ENCODE peak calls at places on chromosomes 3 and 15, in six cellular contexts. One of them, this sample, is unnamed.

GRCh38 chr3:52831500-52832301 is 1.2 kb upstream of the ITIH4 start:
- DNase-seq in nephron progenitor cell: no peak
- DNase-seq in stimulated activated naive CD8-positive, alpha-beta T cell treated with anti-CD3 and anti-CD28 coated beads, Interleukin-15, Interleukin-2, amounts not matched to agents 100 U/mL and 50 U/mL, for 24 hours: no peak
- DNase-seq in aorta: peak
- DNase-seq in left ventricle myocardium superior: peak
- DNase-seq in astrocyte: peak
- DNase-seq in this sample: no peak

GRCh38 chr3:140568842-140569520 is 108.9 kb upstream of the TRIM42 start:
- DNase-seq in nephron progenitor cell: no peak
- DNase-seq in stimulated activated naive CD8-positive, alpha-beta T cell treated with anti-CD3 and anti-CD28 coated beads, Interleukin-15, Interleukin-2, amounts not matched to agents 100 U/mL and 50 U/mL, for 24 hours: no peak
- DNase-seq in aorta: no peak
- DNase-seq in left ventricle myocardium superior: peak
- DNase-seq in astrocyte: no peak
- DNase-seq in this sample: no peak

GRCh38 chr3:129966876-129967275 is 7.6 kb upstream of the TRH start:
- DNase-seq in nephron progenitor cell: no peak
- DNase-seq in stimulated activated naive CD8-positive, alpha-beta T cell treated with anti-CD3 and anti-CD28 coated beads, Interleukin-15, Interleukin-2, amounts not matched to agents 100 U/mL and 50 U/mL, for 24 hours: no peak
- DNase-seq in aorta: no peak
- DNase-seq in left ventricle myocardium superior: no peak
- DNase-seq in astrocyte: no peak
- DNase-seq in this sample: no peak

GRCh38 chr15:101198820-101199219 is 53.0 kb downstream of the CHSY1 start:
- DNase-seq in nephron progenitor cell: no peak
- DNase-seq in stimulated activated naive CD8-positive, alpha-beta T cell treated with anti-CD3 and anti-CD28 coated beads, Interleukin-15, Interleukin-2, amounts not matched to agents 100 U/mL and 50 U/mL, for 24 hours: no peak
- DNase-seq in aorta: no peak
- DNase-seq in left ventricle myocardium superior: no peak
- DNase-seq in astrocyte: peak
- DNase-seq in this sample: no peak

GRCh38 chr3:141152801-141153678 is 78.6 kb upstream of the PXYLP1 start:
- DNase-seq in nephron progenitor cell: no peak
- DNase-seq in stimulated activated naive CD8-positive, alpha-beta T cell treated with anti-CD3 and anti-CD28 coated beads, Interleukin-15, Interleukin-2, amounts not matched to agents 100 U/mL and 50 U/mL, for 24 hours: no peak
- DNase-seq in aorta: no peak
- DNase-seq in left ventricle myocardium superior: peak
- DNase-seq in astrocyte: no peak
- DNase-seq in this sample: no peak

GRCh38 chr3:43366466-43366865 is 80.1 kb downstream of the SNRK start:
- DNase-seq in nephron progenitor cell: no peak
- DNase-seq in stimulated activated naive CD8-positive, alpha-beta T cell treated with anti-CD3 and anti-CD28 coated beads, Interleukin-15, Interleukin-2, amounts not matched to agents 100 U/mL and 50 U/mL, for 24 hours: no peak
- DNase-seq in aorta: no peak
- DNase-seq in left ventricle myocardium superior: peak
- DNase-seq in astrocyte: no peak
- DNase-seq in this sample: no peak

GRCh38 chr3:129341331-129342141 is 62.9 kb downstream of the HMCES start:
- DNase-seq in nephron progenitor cell: no peak
- DNase-seq in stimulated activated naive CD8-positive, alpha-beta T cell treated with anti-CD3 and anti-CD28 coated beads, Interleukin-15, Interleukin-2, amounts not matched to agents 100 U/mL and 50 U/mL, for 24 hours: no peak
- DNase-seq in aorta: no peak
- DNase-seq in left ventricle myocardium superior: no peak
- DNase-seq in astrocyte: no peak
- DNase-seq in this sample: no peak

GRCh38 chr15:67593561-67593960 is 51.1 kb downstream of the MAP2K5 start:
- DNase-seq in nephron progenitor cell: no peak
- DNase-seq in stimulated activated naive CD8-positive, alpha-beta T cell treated with anti-CD3 and anti-CD28 coated beads, Interleukin-15, Interleukin-2, amounts not matched to agents 100 U/mL and 50 U/mL, for 24 hours: no peak
- DNase-seq in aorta: no peak
- DNase-seq in left ventricle myocardium superior: no peak
- DNase-seq in astrocyte: no peak
- DNase-seq in this sample: no peak

GRCh38 chr3:38620236-38620635 is 29.3 kb downstream of the SCN5A start:
- DNase-seq in nephron progenitor cell: no peak
- DNase-seq in stimulated activated naive CD8-positive, alpha-beta T cell treated with anti-CD3 and anti-CD28 coated beads, Interleukin-15, Interleukin-2, amounts not matched to agents 100 U/mL and 50 U/mL, for 24 hours: no peak
- DNase-seq in aorta: no peak
- DNase-seq in left ventricle myocardium superior: no peak
- DNase-seq in astrocyte: no peak
- DNase-seq in this sample: no peak

GRCh38 chr3:149128856-149129255 is 582 bp upstream of the HPS3 start:
- DNase-seq in nephron progenitor cell: no peak
- DNase-seq in stimulated activated naive CD8-positive, alpha-beta T cell treated with anti-CD3 and anti-CD28 coated beads, Interleukin-15, Interleukin-2, amounts not matched to agents 100 U/mL and 50 U/mL, for 24 hours: no peak
- DNase-seq in aorta: no peak
- DNase-seq in left ventricle myocardium superior: no peak
- DNase-seq in astrocyte: peak
- DNase-seq in this sample: no peak

GRCh38 chr3:139528924-139529323 is 10.6 kb downstream of the RBP1 start:
- DNase-seq in nephron progenitor cell: no peak
- DNase-seq in stimulated activated naive CD8-positive, alpha-beta T cell treated with anti-CD3 and anti-CD28 coated beads, Interleukin-15, Interleukin-2, amounts not matched to agents 100 U/mL and 50 U/mL, for 24 hours: no peak
- DNase-seq in aorta: no peak
- DNase-seq in left ventricle myocardium superior: no peak
- DNase-seq in astrocyte: no peak
- DNase-seq in this sample: no peak

GRCh38 chr3:124881976-124882697 is 5.0 kb downstream of the ITGB5 start:
- DNase-seq in nephron progenitor cell: no peak
- DNase-seq in stimulated activated naive CD8-positive, alpha-beta T cell treated with anti-CD3 and anti-CD28 coated beads, Interleukin-15, Interleukin-2, amounts not matched to agents 100 U/mL and 50 U/mL, for 24 hours: no peak
- DNase-seq in aorta: no peak
- DNase-seq in left ventricle myocardium superior: no peak
- DNase-seq in astrocyte: peak
- DNase-seq in this sample: no peak

GRCh38 chr3:162274070-162274469 is 777.5 kb downstream of the OTOL1 start:
- DNase-seq in nephron progenitor cell: no peak
- DNase-seq in stimulated activated naive CD8-positive, alpha-beta T cell treated with anti-CD3 and anti-CD28 coated beads, Interleukin-15, Interleukin-2, amounts not matched to agents 100 U/mL and 50 U/mL, for 24 hours: no peak
- DNase-seq in aorta: no peak
- DNase-seq in left ventricle myocardium superior: no peak
- DNase-seq in astrocyte: peak
- DNase-seq in this sample: no peak

GRCh38 chr3:71658131-71658530 is 67.1 kb downstream of the EIF4E3 start:
- DNase-seq in nephron progenitor cell: no peak
- DNase-seq in stimulated activated naive CD8-positive, alpha-beta T cell treated with anti-CD3 and anti-CD28 coated beads, Interleukin-15, Interleukin-2, amounts not matched to agents 100 U/mL and 50 U/mL, for 24 hours: peak
- DNase-seq in aorta: peak
- DNase-seq in left ventricle myocardium superior: peak
- DNase-seq in astrocyte: peak
- DNase-seq in this sample: peak

GRCh38 chr3:115092220-115092791 is 54.8 kb downstream of the ZBTB20 start:
- DNase-seq in nephron progenitor cell: peak
- DNase-seq in stimulated activated naive CD8-positive, alpha-beta T cell treated with anti-CD3 and anti-CD28 coated beads, Interleukin-15, Interleukin-2, amounts not matched to agents 100 U/mL and 50 U/mL, for 24 hours: peak
- DNase-seq in aorta: peak
- DNase-seq in left ventricle myocardium superior: peak
- DNase-seq in astrocyte: peak
- DNase-seq in this sample: peak

GRCh38 chr15:34132881-34133280 is 31.0 kb downstream of the PGBD4 start:
- DNase-seq in nephron progenitor cell: no peak
- DNase-seq in stimulated activated naive CD8-positive, alpha-beta T cell treated with anti-CD3 and anti-CD28 coated beads, Interleukin-15, Interleukin-2, amounts not matched to agents 100 U/mL and 50 U/mL, for 24 hours: no peak
- DNase-seq in aorta: no peak
- DNase-seq in left ventricle myocardium superior: no peak
- DNase-seq in astrocyte: peak
- DNase-seq in this sample: no peak

GRCh38 chr3:117893638-117894037 is 1141.0 kb downstream of the IGSF11 start:
- DNase-seq in nephron progenitor cell: no peak
- DNase-seq in stimulated activated naive CD8-positive, alpha-beta T cell treated with anti-CD3 and anti-CD28 coated beads, Interleukin-15, Interleukin-2, amounts not matched to agents 100 U/mL and 50 U/mL, for 24 hours: no peak
- DNase-seq in aorta: no peak
- DNase-seq in left ventricle myocardium superior: no peak
- DNase-seq in astrocyte: peak
- DNase-seq in this sample: no peak

GRCh38 chr3:181455276-181455675 is 256.4 kb upstream of the SOX2 start:
- DNase-seq in nephron progenitor cell: no peak
- DNase-seq in stimulated activated naive CD8-positive, alpha-beta T cell treated with anti-CD3 and anti-CD28 coated beads, Interleukin-15, Interleukin-2, amounts not matched to agents 100 U/mL and 50 U/mL, for 24 hours: no peak
- DNase-seq in aorta: no peak
- DNase-seq in left ventricle myocardium superior: no peak
- DNase-seq in astrocyte: no peak
- DNase-seq in this sample: no peak

GRCh38 chr3:125611908-125612307 is 16.6 kb upstream of the OSBPL11 start:
- DNase-seq in nephron progenitor cell: no peak
- DNase-seq in stimulated activated naive CD8-positive, alpha-beta T cell treated with anti-CD3 and anti-CD28 coated beads, Interleukin-15, Interleukin-2, amounts not matched to agents 100 U/mL and 50 U/mL, for 24 hours: no peak
- DNase-seq in aorta: no peak
- DNase-seq in left ventricle myocardium superior: no peak
- DNase-seq in astrocyte: no peak
- DNase-seq in this sample: no peak

GRCh38 chr3:102415553-102415952 is 19.3 kb upstream of the ZPLD1 start:
- DNase-seq in nephron progenitor cell: no peak
- DNase-seq in stimulated activated naive CD8-positive, alpha-beta T cell treated with anti-CD3 and anti-CD28 coated beads, Interleukin-15, Interleukin-2, amounts not matched to agents 100 U/mL and 50 U/mL, for 24 hours: no peak
- DNase-seq in aorta: no peak
- DNase-seq in left ventricle myocardium superior: no peak
- DNase-seq in astrocyte: no peak
- DNase-seq in this sample: no peak

GRCh38 chr3:32109256-32109655 is 2.8 kb downstream of the GPD1L start:
- DNase-seq in nephron progenitor cell: no peak
- DNase-seq in stimulated activated naive CD8-positive, alpha-beta T cell treated with anti-CD3 and anti-CD28 coated beads, Interleukin-15, Interleukin-2, amounts not matched to agents 100 U/mL and 50 U/mL, for 24 hours: no peak
- DNase-seq in aorta: peak
- DNase-seq in left ventricle myocardium superior: peak
- DNase-seq in astrocyte: peak
- DNase-seq in this sample: peak

GRCh38 chr3:124951511-124952390 is 17.2 kb upstream of the MUC13 start:
- DNase-seq in nephron progenitor cell: no peak
- DNase-seq in stimulated activated naive CD8-positive, alpha-beta T cell treated with anti-CD3 and anti-CD28 coated beads, Interleukin-15, Interleukin-2, amounts not matched to agents 100 U/mL and 50 U/mL, for 24 hours: no peak
- DNase-seq in aorta: no peak
- DNase-seq in left ventricle myocardium superior: no peak
- DNase-seq in astrocyte: peak
- DNase-seq in this sample: no peak

GRCh38 chr3:147744967-147745366 is 335.8 kb downstream of the ZIC1 start:
- DNase-seq in nephron progenitor cell: no peak
- DNase-seq in stimulated activated naive CD8-positive, alpha-beta T cell treated with anti-CD3 and anti-CD28 coated beads, Interleukin-15, Interleukin-2, amounts not matched to agents 100 U/mL and 50 U/mL, for 24 hours: no peak
- DNase-seq in aorta: no peak
- DNase-seq in left ventricle myocardium superior: no peak
- DNase-seq in astrocyte: no peak
- DNase-seq in this sample: no peak

GRCh38 chr3:170469151-170470062 is 50.7 kb downstream of the CLDN11 start:
- DNase-seq in nephron progenitor cell: peak
- DNase-seq in stimulated activated naive CD8-positive, alpha-beta T cell treated with anti-CD3 and anti-CD28 coated beads, Interleukin-15, Interleukin-2, amounts not matched to agents 100 U/mL and 50 U/mL, for 24 hours: no peak
- DNase-seq in aorta: no peak
- DNase-seq in left ventricle myocardium superior: no peak
- DNase-seq in astrocyte: peak
- DNase-seq in this sample: no peak

This sample was measured in kidney.